ENCODE peak calls at places on chromosome 19, in six cellular contexts. T is fibroblast of villous mesenchyme; Y is stimulated activated CD4-positive, alpha-beta T cell treated with anti-CD3 and anti-CD28 coated beads, TNF-alpha, amount 100 ng/mL, for 4 hours; K is fibroblast of pulmonary artery; F is H54; I is left colon. Z is an unnamed sample.

GRCh38 chr19:33399745-33400681 is 26.5 kb downstream of the CEBPG start:
- DNase-seq in T (no peak), Y (no peak), K (no peak), F (no peak), I (no peak), Z (peak; percentile 54)

GRCh38 chr19:18475762-18476331 is 37.9 kb upstream of the ISYNA1 start:
- DNase-seq in T (no peak), Y (no peak), K (no peak), F (no peak), I (no peak), Z (peak; percentile 70)

GRCh38 chr19:40831502-40832430 is 18.5 kb downstream of the CYP2A6 start:
- DNase-seq in T (peak; percentile 100), Y (no peak), K (peak; percentile 91), F (peak; percentile 52), I (peak; percentile 29), Z (no peak)

GRCh38 chr19:46147791-46148288 is at the start of gene IGFL2:
- DNase-seq in T (no peak), Y (no peak), K (peak; percentile 29), F (no peak), I (no peak), Z (no peak)

GRCh38 chr19:11209892-11210655 is 12.7 kb upstream of the KANK2 start:
- DNase-seq in T (no peak), Y (no peak), K (no peak), F (no peak), I (no peak), Z (no peak)

GRCh38 chr19:11204943-11205349 is 7.6 kb upstream of the KANK2 start:
- DNase-seq in T (no peak), Y (no peak), K (no peak), F (no peak), I (no peak), Z (no peak)

GRCh38 chr19:8988204-8988603 is 22.0 kb downstream of the MUC16 start:
- DNase-seq in T (no peak), Y (peak; percentile 5), K (no peak), F (no peak), I (no peak), Z (peak; percentile 19)

GRCh38 chr19:994516-994915 is 5.7 kb upstream of the GRIN3B start:
- DNase-seq in T (no peak), Y (no peak), K (no peak), F (no peak), I (no peak), Z (no peak)

GRCh38 chr19:19149402-19149801 is 11.1 kb upstream of the TMEM161A start:
- DNase-seq in T (no peak), Y (no peak), K (no peak), F (no peak), I (no peak), Z (no peak)

GRCh38 chr19:57611113-57611512 is 2.9 kb upstream of the ZNF134 start:
- DNase-seq in T (no peak), Y (no peak), K (no peak), F (no peak), I (no peak), Z (no peak)

GRCh38 chr19:16381756-16382401 is 57.3 kb downstream of the KLF2 start:
- DNase-seq in T (peak; percentile 62), Y (no peak), K (peak; percentile 89), F (no peak), I (no peak), Z (peak; percentile 78)

Z was measured in spleen.